ENCODE peak calls at places on chromosomes 1 and 21, in seven cellular contexts. O, D, U, P, F, A and H are unnamed samples.
A peak's percentile ranks its signal among the peaks of the same experiment; 100 is the strongest.

GRCh38 chr1:121443131-121443530 is 258.4 kb downstream of the SRGAP2C start:
- DNase-seq in O (no peak), D (no peak), U (peak; percentile 45), P (no peak), F (no peak), A (peak; percentile 9), H (no peak)

GRCh38 chr1:94705755-94706154 is 114.4 kb upstream of the SLC44A3 start:
- DNase-seq in O (no peak), D (no peak), U (no peak), P (no peak), F (no peak), A (no peak), H (no peak)

GRCh38 chr1:243268284-243268653 is 12.4 kb downstream of the SDCCAG8 start:
- DNase-seq in O (no peak), D (no peak), U (peak; percentile 90), P (no peak), F (no peak), A (peak; percentile 97), H (no peak)

GRCh38 chr1:12170263-12170671 is 3.5 kb downstream of the TNFRSF1B start:
- DNase-seq in O (no peak), D (no peak), U (no peak), P (no peak), F (no peak), A (no peak), H (no peak)

GRCh38 chr1:247212914-247213617 is 41.2 kb upstream of the ZNF124 start:
- DNase-seq in O (no peak), D (no peak), U (no peak), P (no peak), F (no peak), A (no peak), H (no peak)

GRCh38 chr1:159854693-159855192 is 7.7 kb downstream of the VSIG8 start:
- DNase-seq in O (no peak), D (peak; percentile 67), U (peak; percentile 86), P (peak; percentile 93), F (peak; percentile 94), A (peak; percentile 50), H (peak; percentile 60)

GRCh38 chr1:113534130-113534817 is 144.0 kb downstream of the MAGI3 start:
- DNase-seq in O (no peak), D (no peak), U (peak; percentile 64), P (no peak), F (peak; percentile 17), A (peak; percentile 78), H (no peak)

GRCh38 chr1:89546934-89547562 is 22.4 kb downstream of the LRRC8B start:
- DNase-seq in O (no peak), D (no peak), U (peak; percentile 28), P (no peak), F (no peak), A (peak; percentile 32), H (no peak)

GRCh38 chr1:24288479-24288878 is 30.7 kb upstream of the GRHL3 start:
- DNase-seq in O (no peak), D (no peak), U (no peak), P (no peak), F (no peak), A (no peak), H (no peak)

GRCh38 chr1:24285231-24285630 is 33.9 kb upstream of the GRHL3 start:
- DNase-seq in O (no peak), D (no peak), U (no peak), P (no peak), F (no peak), A (peak; percentile 80), H (no peak)

GRCh38 chr1:24283326-24284155 is 35.6 kb upstream of the GRHL3 start:
- DNase-seq in O (no peak), D (no peak), U (peak; percentile 54), P (no peak), F (peak; percentile 34), A (peak; percentile 96), H (no peak)

GRCh38 chr1:24284156-24284471 is 35.0 kb upstream of the GRHL3 start:
- DNase-seq in O (no peak), D (no peak), U (no peak), P (no peak), F (no peak), A (peak; percentile 88), H (no peak)

GRCh38 chr1:24286246-24287010 is 32.7 kb upstream of the GRHL3 start:
- DNase-seq in O (no peak), D (peak; percentile 72), U (no peak), P (no peak), F (no peak), A (peak; percentile 77), H (no peak)
- TF ChIP-seq CTCF in O (no peak), D (peak; percentile 31), U (no peak), P (no peak), F (no peak), A (peak; percentile 27), H (no peak)

DNA sequence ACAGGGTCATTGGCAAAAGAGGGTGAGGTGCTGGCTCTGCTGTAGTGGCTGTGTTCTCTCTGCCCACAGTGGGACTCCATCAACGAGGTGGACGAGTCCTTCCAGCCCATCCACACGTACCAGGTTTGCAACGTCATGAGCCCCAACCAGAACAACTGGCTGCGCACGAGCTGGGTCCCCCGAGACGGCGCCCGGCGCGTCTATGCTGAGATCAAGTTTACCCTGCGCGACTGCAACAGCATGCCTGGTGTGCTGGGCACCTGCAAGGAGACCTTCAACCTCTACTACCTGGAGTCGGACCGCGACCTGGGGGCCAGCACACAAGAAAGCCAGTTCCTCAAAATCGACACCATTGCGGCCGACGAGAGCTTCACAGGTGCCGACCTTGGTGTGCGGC is 12.9 kb downstream of the EPHA8 start:
- DNase-seq in O (no peak), D (no peak), U (no peak), P (no peak), F (no peak), A (no peak), H (no peak)
- TF ChIP-seq CTCF in O (no peak), D (no peak), U (no peak), P (no peak), F (no peak), A (no peak), H (no peak)

GRCh38 chr21:18368193-18368592 is 35.4 kb downstream of the TMPRSS15 start:
- DNase-seq in O (no peak), D (no peak), U (no peak), P (no peak), F (no peak), A (no peak), H (no peak)

GRCh38 chr21:18373631-18374030 is 30.0 kb downstream of the TMPRSS15 start:
- DNase-seq in O (no peak), D (no peak), U (no peak), P (no peak), F (no peak), A (no peak), H (no peak)

GRCh38 chr21:18370292-18370691 is 33.3 kb downstream of the TMPRSS15 start:
- DNase-seq in O (no peak), D (no peak), U (no peak), P (no peak), F (no peak), A (no peak), H (no peak)

GRCh38 chr21:18369115-18369514 is 34.5 kb downstream of the TMPRSS15 start:
- DNase-seq in O (no peak), D (no peak), U (no peak), P (no peak), F (peak; percentile 34), A (no peak), H (no peak)
- TF ChIP-seq CTCF in O (peak; percentile 75), D (peak; percentile 65), U (no peak), P (no peak), F (peak; percentile 47), A (no peak), H (no peak)

GRCh38 chr1:154990276-154990675 is 3.1 kb upstream of the LENEP start:
- DNase-seq in O (peak; percentile 92), D (no peak), U (no peak), P (peak; percentile 13), F (no peak), A (no peak), H (no peak)

GRCh38 chr1:154993572-154994268 is at the start of gene LENEP:
- DNase-seq in O (peak; percentile 50), D (peak; percentile 20), U (no peak), P (peak; percentile 35), F (no peak), A (no peak), H (no peak)

GRCh38 chr1:154989195-154989860 is 4.1 kb upstream of the LENEP start:
- DNase-seq in O (peak; percentile 51), D (no peak), U (no peak), P (peak; percentile 22), F (no peak), A (no peak), H (no peak)

GRCh38 chr1:154994269-154994977 is 1.0 kb downstream of the LENEP start:
- DNase-seq in O (peak; percentile 25), D (peak; percentile 22), U (no peak), P (no peak), F (no peak), A (no peak), H (no peak)

GRCh38 chr1:154992721-154993571 is 440 bp upstream of the LENEP start:
- DNase-seq in O (peak; percentile 59), D (peak; percentile 62), U (peak; percentile 65), P (peak; percentile 32), F (no peak), A (peak; percentile 40), H (no peak)
- TF ChIP-seq CTCF in O (peak; percentile 50), D (peak; percentile 44), U (no peak), P (no peak), F (no peak), A (peak; percentile 32), H (no peak)

GRCh38 chr1:85078903-85079302 is 30.6 kb upstream of the MCOLN3 start:
- DNase-seq in O (no peak), D (no peak), U (peak; percentile 42), P (no peak), F (peak; percentile 23), A (no peak), H (no peak)
- TF ChIP-seq CTCF in O (peak; percentile 70), D (peak; percentile 43), U (peak; percentile 22), P (no peak), F (peak; percentile 28), A (peak; percentile 3), H (no peak)

GRCh38 chr1:92487078-92487605 is 417 bp upstream of the GFI1 start:
- DNase-seq in O (no peak), D (no peak), U (no peak), P (no peak), F (no peak), A (no peak), H (no peak)

GRCh38 chr1:92486251-92487077 is at the start of gene GFI1:
- DNase-seq in O (no peak), D (peak; percentile 75), U (peak; percentile 9), P (peak; percentile 82), F (peak; percentile 43), A (no peak), H (peak; percentile 63)

GRCh38 chr1:92484171-92484471 is 2.6 kb downstream of the GFI1 start:
- DNase-seq in O (no peak), D (no peak), U (peak; percentile 5), P (no peak), F (no peak), A (no peak), H (no peak)

GRCh38 chr1:92484472-92485373 is 2.0 kb downstream of the GFI1 start:
- DNase-seq in O (no peak), D (peak; percentile 63), U (peak; percentile 18), P (peak; percentile 72), F (peak; percentile 19), A (no peak), H (peak; percentile 47)

GRCh38 chr1:92485374-92486250 is 1.1 kb downstream of the GFI1 start:
- DNase-seq in O (no peak), D (peak; percentile 76), U (peak; percentile 34), P (peak; percentile 83), F (peak; percentile 66), A (no peak), H (peak; percentile 73)
- TF ChIP-seq CTCF in O (peak; percentile 57), D (peak; percentile 61), U (no peak), P (peak; percentile 25), F (no peak), A (peak; percentile 43), H (peak; percentile 60)